ENCODE peak calls at places on chromosomes 1 and 21, in four cellular contexts. R, X, Y and O are unnamed samples. For H3K4me1, the result is how much of the 10 kb centered on the place peaks cover.

GRCh38 chr1:53198241-53198651 is 1.6 kb downstream of the CPT2 start:
- DNase-seq in Y (no peak), R (no peak), X (no peak), O (no peak)

GRCh38 chr1:95084317-95085176 is 11.8 kb upstream of the ALG14 start:
- DNase-seq in X (peak), R (no peak), Y (no peak), O (no peak)

GRCh38 chr1:7613106-7613850 is 157.8 kb upstream of the VAMP3 start:
- DNase-seq in Y (peak), R (no peak), X (no peak), O (no peak)

GRCh38 chr1:18109058-18109755 is 1.6 kb downstream of the IGSF21 start:
- DNase-seq in Y (no peak), X (no peak), R (no peak), O (no peak)

GRCh38 chr1:168552961-168553360 is 9.2 kb upstream of the XCL2 start:
- DNase-seq in X (no peak), R (no peak), Y (no peak), O (no peak)

GRCh38 chr1:27752372-27752771 is 20.6 kb upstream of the STX12 start:
- DNase-seq in R (no peak), Y (no peak), X (no peak), O (no peak)

GRCh38 chr21:39022901-39023693 is 160.2 kb downstream of the PSMG1 start:
- DNase-seq in Y (peak), R (peak), X (no peak), O (no peak)

GRCh38 chr21:40548134-40548533 is 298.8 kb downstream of the DSCAM start:
- DNase-seq in R (no peak), X (no peak), Y (no peak), O (no peak)

GRCh38 chr21:28632718-28633408 is 359.8 kb downstream of the LTN1 start:
- DNase-seq in Y (no peak), X (no peak), R (no peak), O (peak)

GRCh38 chr1:236163460-236164153 is 21.3 kb downstream of the GPR137B start:
- DNase-seq in X (no peak), Y (no peak), R (no peak), O (no peak)

GRCh38 chr1:99465176-99465900 is 180.6 kb upstream of the PALMD start:
- DNase-seq in R (no peak), Y (no peak), X (no peak), O (no peak)

GRCh38 chr1:183909672-183910071 is 104.8 kb downstream of the RGL1 start:
- DNase-seq in X (no peak), R (no peak), Y (no peak), O (no peak)
- H3K4me1 ChIP-seq in X (under half), R (under half), Y (under half), O (under half)

DNA sequence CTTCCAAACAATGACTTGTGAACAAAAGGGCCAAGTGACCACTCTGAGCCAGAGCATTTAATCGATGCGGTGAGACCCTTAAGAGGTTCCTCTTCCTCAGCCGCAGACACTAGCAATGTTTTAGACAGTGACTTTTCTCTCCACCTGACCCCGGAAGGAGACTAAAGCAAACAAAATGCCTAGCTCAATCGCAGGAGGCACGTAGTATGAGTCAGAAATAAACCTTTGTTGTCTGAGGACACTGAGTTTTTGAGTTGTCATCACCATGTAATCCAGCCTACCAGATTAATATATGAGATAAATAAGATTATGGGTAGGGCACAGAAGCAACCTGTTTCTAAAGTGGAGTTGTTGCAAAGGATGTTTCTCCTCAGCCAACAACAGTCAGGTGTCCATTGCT is 326.2 kb upstream of the DUSP10 start:
- DNase-seq in Y (no peak), R (no peak), X (no peak), O (no peak)
- H3K4me1 ChIP-seq in Y (under half), R (under half), X (under half), O (under half)

DNA sequence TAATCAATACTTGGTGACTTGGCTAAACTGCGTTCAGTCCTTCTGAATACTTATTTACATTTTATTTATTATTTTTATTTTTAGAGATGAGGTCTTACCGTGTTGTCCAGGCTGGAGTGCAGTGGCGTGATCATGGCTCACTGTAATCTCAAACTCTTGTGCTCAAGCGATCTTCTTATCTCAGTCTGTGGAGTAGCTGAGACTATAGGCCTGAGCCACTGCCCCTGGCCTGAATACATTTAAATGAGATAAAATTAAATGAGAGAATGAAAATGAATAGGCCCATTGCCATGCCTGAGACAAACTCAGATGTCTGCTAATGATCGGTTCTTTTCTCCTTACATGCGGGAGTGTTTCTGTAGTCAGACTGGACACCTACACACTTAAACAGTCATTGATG is 86.0 kb downstream of the GALNT2 start:
- DNase-seq in R (no peak), Y (no peak), X (no peak), O (no peak)
- H3K4me1 ChIP-seq in R (half or more), Y (under half), X (half or more), O (half or more)

DNA sequence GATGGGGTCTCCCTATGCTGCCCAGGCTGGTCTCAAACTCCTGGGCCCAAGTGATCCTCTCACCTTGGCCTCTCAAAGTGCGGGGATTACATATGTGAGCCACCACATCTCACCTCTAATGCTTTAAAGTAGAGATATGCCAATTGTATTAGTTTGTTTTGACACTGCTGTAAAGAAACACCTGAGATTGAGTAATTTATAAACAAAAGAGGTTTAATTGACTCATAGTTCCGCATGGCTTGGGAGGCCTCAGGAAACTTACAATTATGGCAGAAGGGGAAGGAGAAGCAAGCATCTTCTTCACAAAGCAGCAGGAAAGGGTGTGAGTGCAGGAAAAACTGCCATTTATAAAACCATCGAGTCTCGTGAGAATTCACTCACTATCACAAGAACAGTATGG is 3.4 kb upstream of the MYCL start:
- DNase-seq in X (no peak), Y (no peak), R (no peak), O (no peak)
- H3K4me1 ChIP-seq in X (under half), Y (under half), R (under half), O (under half)

GRCh38 chr1:59516881-59517280 is 220.0 kb downstream of the FGGY start:
- DNase-seq in R (no peak), Y (no peak), X (no peak), O (no peak)
- H3K4me1 ChIP-seq in R (under half), Y (under half), X (under half), O (under half)

GRCh38 chr21:41832230-41833137 is 46.7 kb downstream of the PRDM15 start:
- DNase-seq in R (no peak), X (no peak), Y (peak), O (no peak)
- H3K4me1 ChIP-seq in R (under half), X (under half), Y (under half), O (under half)

DNA sequence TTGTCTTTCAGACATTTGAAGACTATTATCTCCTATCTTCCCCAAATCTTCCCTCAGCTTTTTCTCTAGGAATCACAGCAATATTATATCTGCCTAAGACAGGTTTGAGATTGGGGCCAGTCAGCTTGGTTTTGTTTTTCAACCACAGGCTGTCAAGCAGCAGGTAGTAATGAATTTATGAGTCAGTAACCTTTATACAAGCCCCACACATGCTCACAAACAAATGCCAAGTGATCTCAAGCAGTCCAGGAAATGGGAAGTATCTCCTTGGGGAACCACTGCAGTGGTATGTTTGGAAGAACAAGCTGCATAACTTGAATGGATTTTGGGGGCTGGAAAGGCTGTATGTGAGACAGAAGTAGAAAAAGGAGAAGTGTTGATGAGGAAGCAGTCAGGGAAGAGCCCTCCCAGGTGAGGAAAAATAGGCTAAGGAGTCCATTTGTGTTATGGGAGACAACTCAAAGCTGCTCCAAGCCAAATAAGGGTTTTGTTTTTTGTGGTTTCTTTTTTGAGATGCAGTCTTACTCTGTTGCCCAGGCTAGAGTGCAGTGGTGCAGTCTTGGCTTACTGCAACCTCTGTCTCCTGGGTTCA is 2.1 kb downstream of the DHDDS start:
- DNase-seq in R (no peak), Y (no peak), X (no peak), O (no peak)
- H3K4me1 ChIP-seq in R (under half), Y (under half), X (under half), O (under half)

GRCh38 chr1:206907304-206907991 is 10.2 kb downstream of the IL24 start:
- DNase-seq in R (peak), X (no peak), Y (no peak), O (peak)
- H3K4me1 ChIP-seq in R (under half), X (under half), Y (under half), O (under half)

DNA sequence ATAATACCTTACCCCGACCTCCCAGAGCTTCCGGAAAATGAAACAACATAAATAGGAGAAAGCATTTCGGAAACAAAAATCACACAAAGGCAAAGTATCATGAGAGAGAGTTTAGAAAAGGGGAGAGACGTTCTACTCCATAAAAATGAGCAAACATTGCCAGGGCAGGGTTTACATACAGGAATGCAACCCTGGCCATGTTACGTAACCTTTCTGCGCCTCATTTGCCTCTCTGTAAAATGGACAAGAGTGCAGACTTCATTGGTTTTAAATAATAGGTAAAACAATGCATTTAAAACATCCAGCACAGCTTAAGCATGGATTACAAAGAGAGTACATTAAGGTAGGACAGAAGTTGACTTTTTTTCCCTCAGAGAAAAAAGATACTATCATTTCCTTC is 45.6 kb downstream of the PHC2 start:
- DNase-seq in Y (no peak), R (no peak), X (no peak), O (no peak)
- H3K4me1 ChIP-seq in Y (under half), R (under half), X (under half), O (under half)